ENCODE peak calls at places on chromosomes 12 and 14, in five cellular contexts. V is sigmoid colon; H is fibroblast of pulmonary artery; Q is germinal center; J is activated CD4-positive, CD25-positive, alpha-beta regulatory T cell. O is an unnamed sample.
A peak's percentile ranks its signal among the peaks of the same experiment; 100 is the strongest.

GRCh38 chr12:65779091-65779642 is 45.1 kb upstream of the HMGA2 start:
- DNase-seq in J (no peak), H (peak; percentile 75), Q (no peak), V (no peak), O (no peak)

GRCh38 chr12:108633534-108634224 is at the start of gene SELPLG:
- DNase-seq in V (peak; percentile 81), Q (peak; percentile 91), H (no peak), J (peak; percentile 73), O (peak; percentile 86)

GRCh38 chr14:87615822-87616679 is 376.9 kb downstream of the GALC start:
- DNase-seq in V (peak; percentile 63), H (peak; percentile 45), J (no peak), Q (peak; percentile 30), O (peak; percentile 31)

GRCh38 chr12:38053655-38054464 is 262.7 kb upstream of the ALG10B start:
- DNase-seq in H (no peak), V (no peak), Q (no peak), J (no peak), O (no peak)

GRCh38 chr14:88835661-88836060 is 11.2 kb downstream of the TTC8 start:
- DNase-seq in Q (no peak), J (no peak), V (no peak), H (peak; percentile 14), O (no peak)

GRCh38 chr12:65019696-65020095 is 101.4 kb downstream of the WIF1 start:
- DNase-seq in V (no peak), H (no peak), J (no peak), Q (no peak), O (no peak)

GRCh38 chr12:108328420-108328819 is 10.7 kb downstream of the CMKLR1 start:
- DNase-seq in Q (no peak), V (no peak), H (no peak), J (no peak), O (no peak)

GRCh38 chr12:32568241-32568640 is 110.9 kb upstream of the DNM1L start:
- DNase-seq in Q (no peak), V (no peak), J (no peak), H (peak; percentile 88), O (no peak)

GRCh38 chr14:36524220-36524837 is 4.3 kb upstream of the NKX2-1 start:
- DNase-seq in Q (no peak), J (no peak), H (no peak), V (no peak), O (peak; percentile 20)

GRCh38 chr12:30440826-30441602 is 254.7 kb downstream of the IPO8 start:
- DNase-seq in Q (no peak), H (peak; percentile 59), J (no peak), V (no peak), O (no peak)

GRCh38 chr12:20097561-20097960 is 270.8 kb upstream of the PDE3A start:
- DNase-seq in H (peak; percentile 79), Q (no peak), J (no peak), V (no peak), O (peak; percentile 53)

GRCh38 chr14:99120147-99121026 is 151.6 kb downstream of the BCL11B start:
- DNase-seq in Q (no peak), J (no peak), V (no peak), H (no peak), O (no peak)

GRCh38 chr14:68786491-68787234 is 6.2 kb downstream of the ZFP36L1 start:
- DNase-seq in V (peak; percentile 81), Q (peak; percentile 33), H (peak; percentile 92), J (no peak), O (no peak)

GRCh38 chr12:25625146-25625545 is 72.1 kb upstream of the LMNTD1 start:
- DNase-seq in V (no peak), Q (no peak), H (no peak), J (no peak), O (no peak)

GRCh38 chr12:6489449-6489848 is 3.6 kb downstream of the MRPL51 start:
- DNase-seq in J (no peak), V (no peak), Q (no peak), H (no peak), O (no peak)

GRCh38 chr12:57430117-57430930 is 519 bp downstream of the R3HDM2 start:
- DNase-seq in V (no peak), J (peak; percentile 51), H (peak; percentile 33), Q (no peak), O (no peak)

GRCh38 chr12:59372971-59373370 is 222.9 kb upstream of the SLC16A7 start:
- DNase-seq in V (no peak), Q (no peak), H (no peak), J (no peak), O (no peak)

GRCh38 chr12:51442324-51442723 is 17.7 kb downstream of the SLC4A8 start:
- DNase-seq in J (no peak), Q (no peak), H (peak; percentile 42), V (no peak), O (no peak)

GRCh38 chr12:1927751-1928351 is 9.4 kb upstream of the CACNA2D4 start:
- DNase-seq in V (peak; percentile 75), H (peak; percentile 40), Q (no peak), J (no peak), O (no peak)

GRCh38 chr12:124093297-124093696 is 120.3 kb downstream of the ZNF664 start:
- DNase-seq in J (no peak), H (no peak), V (no peak), Q (no peak), O (no peak)

GRCh38 chr14:56294125-56294524 is 175.9 kb downstream of the PELI2 start:
- DNase-seq in H (no peak), Q (peak; percentile 6), V (no peak), J (no peak), O (no peak)

GRCh38 chr12:47033081-47033480 is 46.3 kb upstream of the PCED1B start:
- DNase-seq in H (peak; percentile 61), V (peak; percentile 82), J (no peak), Q (no peak), O (no peak)

GRCh38 chr14:69865701-69866365 is 13.4 kb upstream of the SMOC1 start:
- DNase-seq in J (no peak), Q (no peak), H (no peak), V (no peak), O (no peak)

GRCh38 chr12:85468356-85469157 is 188.5 kb downstream of the ALX1 start:
- DNase-seq in V (no peak), H (peak; percentile 82), J (no peak), Q (peak; percentile 11), O (peak; percentile 42)

GRCh38 chr12:6827982-6828670 is at the start of gene P3H3:
- DNase-seq in H (peak; percentile 48), V (no peak), J (no peak), Q (no peak), O (no peak)

GRCh38 chr12:54360717-54361456 is 3.4 kb downstream of the GPR84 start:
- DNase-seq in J (no peak), V (peak; percentile 88), Q (peak; percentile 43), H (peak; percentile 85), O (peak; percentile 59)

GRCh38 chr12:29309320-29309902 is 71.6 kb downstream of the ERGIC2 start:
- DNase-seq in H (peak; percentile 62), Q (no peak), V (no peak), J (no peak), O (no peak)

GRCh38 chr12:65656904-65657351 is 167.4 kb upstream of the HMGA2 start:
- DNase-seq in J (no peak), H (peak; percentile 90), V (no peak), Q (no peak), O (no peak)

GRCh38 chr12:124583854-124584253 is 16.4 kb upstream of the NCOR2 start:
- DNase-seq in Q (peak; percentile 44), V (no peak), J (no peak), H (no peak), O (no peak)

GRCh38 chr14:99562848-99563748 is 40.9 kb downstream of the CCDC85C start:
- DNase-seq in V (peak; percentile 96), H (peak; percentile 75), Q (no peak), J (no peak), O (no peak)

GRCh38 chr12:3010214-3010930 is 51.2 kb downstream of the TEAD4 start:
- DNase-seq in V (no peak), J (no peak), Q (no peak), H (no peak), O (no peak)

GRCh38 chr14:36700656-36701055 is 39.0 kb downstream of the PAX9 start:
- DNase-seq in J (no peak), V (no peak), H (no peak), Q (no peak), O (no peak)

GRCh38 chr14:100386121-100386520 is 63.0 kb downstream of the SLC25A47 start:
- DNase-seq in J (no peak), H (peak; percentile 59), V (no peak), Q (no peak), O (no peak)

GRCh38 chr12:6818246-6819006 is 3.2 kb upstream of the GPR162 start:
- DNase-seq in H (no peak), V (no peak), Q (no peak), J (no peak), O (no peak)